ENCODE peak calls at places on chromosomes 12 and 14, in seven cellular contexts. C, A, K, O, X, G and U are unnamed samples.

GRCh38 chr14:31717294-31718085 is 156.3 kb downstream of the NUBPL start:
- DNase-seq in G (peak; percentile 33), X (peak; percentile 24), K (no peak), O (no peak), C (no peak), A (no peak), U (no peak)

GRCh38 chr12:84995646-84996045 is 40.4 kb downstream of the TSPAN19 start:
- DNase-seq in K (no peak), C (no peak), G (peak; percentile 37), O (no peak), X (no peak), A (no peak), U (no peak)

GRCh38 chr12:34206061-34206785 is 183.9 kb downstream of the ALG10 start:
- DNase-seq in C (no peak), K (no peak), G (no peak), A (no peak), O (no peak), X (no peak), U (no peak)

GRCh38 chr14:86022031-86022629 is 492.2 kb downstream of the FLRT2 start:
- DNase-seq in X (no peak), O (peak; percentile 8), G (peak; percentile 89), K (no peak), A (no peak), C (no peak), U (no peak)

GRCh38 chr12:33967760-33968159 is 54.5 kb upstream of the ALG10 start:
- DNase-seq in K (no peak), O (no peak), C (no peak), G (no peak), A (no peak), X (no peak), U (no peak)

GRCh38 chr12:6788972-6789905 is at the start of gene CD4:
- DNase-seq in X (no peak), O (no peak), K (no peak), G (no peak), C (no peak), A (no peak), U (no peak)

GRCh38 chr12:107568718-107569117 is 116.9 kb upstream of the PWP1 start:
- DNase-seq in C (peak; percentile 33), X (no peak), O (no peak), A (no peak), K (no peak), G (peak; percentile 31), U (no peak)

GRCh38 chr12:42145552-42146215 is 1.0 kb upstream of the GXYLT1 start:
- DNase-seq in K (no peak), O (no peak), C (no peak), A (no peak), X (no peak), G (peak; percentile 18), U (no peak)

GRCh38 chr14:95217391-95217900 is 60.1 kb upstream of the DICER1 start:
- DNase-seq in O (no peak), G (peak; percentile 44), A (no peak), C (no peak), K (no peak), X (no peak), U (no peak)

GRCh38 chr12:28425531-28425930 is 235.3 kb downstream of the CCDC91 start:
- DNase-seq in X (no peak), A (no peak), G (no peak), O (no peak), C (no peak), K (no peak), U (no peak)

GRCh38 chr12:68977335-68977734 is 44.4 kb upstream of the CPM start:
- DNase-seq in O (no peak), K (no peak), C (no peak), A (no peak), G (no peak), X (no peak), U (no peak)

GRCh38 chr14:23530360-23531055 is 21.1 kb downstream of the ZFHX2 start:
- DNase-seq in G (no peak), C (no peak), A (no peak), X (peak; percentile 12), K (no peak), O (no peak), U (no peak)

GRCh38 chr14:99062772-99063418 is 209.1 kb downstream of the BCL11B start:
- DNase-seq in G (no peak), X (no peak), K (no peak), O (no peak), A (no peak), C (no peak), U (no peak)

GRCh38 chr14:50069325-50069724 is 47.0 kb downstream of the VCPKMT start:
- DNase-seq in G (no peak), X (no peak), K (no peak), A (no peak), O (no peak), C (no peak), U (no peak)

GRCh38 chr12:43221216-43221615 is 330.8 kb downstream of the ADAMTS20 start:
- DNase-seq in A (no peak), K (no peak), C (no peak), G (no peak), O (no peak), X (no peak), U (no peak)

GRCh38 chr12:101078881-101079280 is 131.2 kb downstream of the SLC5A8 start:
- DNase-seq in K (no peak), O (no peak), G (no peak), A (no peak), C (no peak), X (no peak), U (no peak)

GRCh38 chr12:51579321-51579850 is 11.6 kb upstream of the SCN8A start:
- DNase-seq in G (no peak), K (no peak), C (no peak), O (no peak), A (no peak), X (no peak), U (no peak)

GRCh38 chr12:18153826-18154225 is 63.8 kb upstream of the RERGL start:
- DNase-seq in C (no peak), A (no peak), G (no peak), O (no peak), K (no peak), X (no peak), U (no peak)

GRCh38 chr12:107442593-107442992 is 243.0 kb upstream of the PWP1 start:
- DNase-seq in G (peak; percentile 18), O (no peak), C (peak; percentile 41), X (no peak), A (no peak), K (no peak), U (no peak)

GRCh38 chr12:24798335-24798734 is 150.6 kb downstream of the BCAT1 start:
- DNase-seq in K (no peak), A (no peak), O (no peak), X (no peak), G (no peak), C (no peak), U (no peak)

GRCh38 chr12:3201741-3202500 is 124.7 kb downstream of the TSPAN9 start:
- DNase-seq in A (no peak), O (no peak), C (no peak), G (no peak), X (no peak), K (no peak), U (no peak)
- H3K4me3 ChIP-seq in A (no peak overlapping the region), O (no peak overlapping the region), C (no peak overlapping the region), G (no peak overlapping the region), X (no peak overlapping the region), K (no peak overlapping the region), U (no peak overlapping the region)

GRCh38 chr12:114401346-114402320 is 4.3 kb downstream of the TBX5 start:
- DNase-seq in A (no peak), O (no peak), X (no peak), C (no peak), G (no peak), K (no peak), U (no peak)
- H3K4me3 ChIP-seq in A (no peak overlapping the region), O (peak overlapping the region; percentile 83), X (no peak overlapping the region), C (no peak overlapping the region), G (no peak overlapping the region), K (no peak overlapping the region), U (peak overlapping the region; percentile 88)

GRCh38 chr14:38553586-38553985 is 297.7 kb upstream of the CLEC14A start:
- DNase-seq in X (peak; percentile 10), K (no peak), O (peak; percentile 59), A (no peak), C (peak; percentile 47), G (peak; percentile 44), U (peak; percentile 17)

GRCh38 chr14:38556321-38556720 is 300.4 kb upstream of the CLEC14A start:
- DNase-seq in K (no peak), C (no peak), G (no peak), X (no peak), O (no peak), A (no peak), U (no peak)

GRCh38 chr14:38549549-38549948 is 293.7 kb upstream of the CLEC14A start:
- DNase-seq in A (no peak), X (no peak), G (no peak), C (no peak), K (no peak), O (no peak), U (no peak)

GRCh38 chr14:38548091-38548490 is 292.2 kb upstream of the CLEC14A start:
- DNase-seq in O (no peak), A (no peak), C (no peak), G (no peak), X (no peak), K (no peak), U (no peak)

GRCh38 chr14:38554046-38554445 is 298.2 kb upstream of the CLEC14A start:
- DNase-seq in O (no peak), X (no peak), K (no peak), C (peak; percentile 2), A (no peak), G (no peak), U (no peak)
- H3K4me3 ChIP-seq in O (no peak overlapping the region), X (no peak overlapping the region), K (no peak overlapping the region), C (no peak overlapping the region), A (no peak overlapping the region), G (no peak overlapping the region), U (no peak overlapping the region)

DNA sequence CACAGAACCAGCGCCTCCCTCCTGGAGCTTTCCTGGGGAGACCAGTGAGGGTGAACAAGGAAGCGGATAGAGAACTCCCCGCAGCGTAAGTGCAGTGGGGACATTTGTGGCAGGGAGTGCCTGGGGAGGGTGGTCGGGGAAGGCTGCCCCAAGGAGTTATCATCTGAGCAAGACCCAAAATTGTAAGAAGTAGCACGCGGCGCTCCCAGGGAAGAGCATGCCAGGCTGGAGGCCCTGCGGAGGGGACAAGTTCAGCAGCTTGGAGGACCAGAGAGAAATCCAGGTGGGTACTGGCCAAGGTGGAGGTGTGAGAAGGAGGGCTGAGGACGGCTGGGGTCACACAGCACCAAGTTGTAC is 46.2 kb upstream of the RIMBP2 start:
- DNase-seq in A (no peak), G (no peak), X (no peak), C (no peak), K (no peak), O (no peak), U (no peak)
- H3K4me3 ChIP-seq in A (no peak overlapping the region), G (no peak overlapping the region), X (no peak overlapping the region), C (no peak overlapping the region), K (no peak overlapping the region), O (no peak overlapping the region), U (no peak overlapping the region)

GRCh38 chr12:1666685-1667162 is 24.1 kb upstream of the ADIPOR2 start:
- DNase-seq in C (no peak), A (no peak), X (no peak), G (no peak), O (no peak), K (no peak), U (no peak)
- H3K4me3 ChIP-seq in C (no peak overlapping the region), A (no peak overlapping the region), X (no peak overlapping the region), G (no peak overlapping the region), O (no peak overlapping the region), K (no peak overlapping the region), U (no peak overlapping the region)

GRCh38 chr12:15788266-15789214 is 648 bp downstream of the EPS8 start:
- DNase-seq in K (no peak), G (peak; percentile 78), C (peak; percentile 60), A (peak; percentile 56), O (no peak), X (peak; percentile 69), U (no peak)
- H3K4me3 ChIP-seq in K (peak overlapping the region; percentile 65), G (peak overlapping the region; percentile 83), C (peak overlapping the region; percentile 87), A (peak overlapping the region; percentile 96), O (peak overlapping the region; percentile 85), X (peak overlapping the region; percentile 89), U (peak overlapping the region; percentile 71)